ENCODE peak calls at places on chromosomes 13 and 19, in four cellular contexts. One of them, this sample, is unnamed.

GRCh38 chr19:51712461-51713081 is 11.2 kb downstream of the HAS1 start:
- DNase-seq in H9: peak
- DNase-seq in NCI-H460: no peak
- DNase-seq in Calu3: peak
- DNase-seq in this sample: no peak

GRCh38 chr13:79528356-79528755 is 47.4 kb downstream of the NDFIP2 start:
- DNase-seq in H9: no peak
- DNase-seq in Calu3: no peak
- DNase-seq in NCI-H460: no peak
- DNase-seq in this sample: no peak

GRCh38 chr19:14248578-14249011 is 42.6 kb upstream of the ADGRL1 start:
- DNase-seq in Calu3: no peak
- DNase-seq in H9: peak
- DNase-seq in NCI-H460: no peak
- DNase-seq in this sample: no peak

GRCh38 chr19:38264486-38265212 is at the start of gene SPINT2:
- DNase-seq in H9: peak
- DNase-seq in NCI-H460: no peak
- DNase-seq in Calu3: no peak
- DNase-seq in this sample: no peak

GRCh38 chr19:18155095-18156087 is 2.4 kb downstream of the PIK3R2 start:
- DNase-seq in Calu3: no peak
- DNase-seq in H9: no peak
- DNase-seq in NCI-H460: no peak
- DNase-seq in this sample: no peak

GRCh38 chr13:57624565-57625435 is 6.7 kb upstream of the PCDH17 start:
- DNase-seq in H9: peak
- DNase-seq in Calu3: peak
- DNase-seq in NCI-H460: peak
- DNase-seq in this sample: no peak

GRCh38 chr19:43300876-43301765 is 31.8 kb upstream of the PSG9 start:
- DNase-seq in NCI-H460: no peak
- DNase-seq in H9: no peak
- DNase-seq in Calu3: no peak
- DNase-seq in this sample: no peak

GRCh38 chr19:42282810-42283247 is 13.8 kb downstream of the CIC start:
- DNase-seq in NCI-H460: no peak
- DNase-seq in Calu3: no peak
- DNase-seq in H9: no peak
- DNase-seq in this sample: no peak

GRCh38 chr13:84816567-84817133 is 934.4 kb upstream of the SLITRK1 start:
- DNase-seq in NCI-H460: no peak
- DNase-seq in H9: no peak
- DNase-seq in Calu3: no peak
- DNase-seq in this sample: no peak

GRCh38 chr19:13163609-13164364 is 13.6 kb downstream of the IER2 start:
- DNase-seq in NCI-H460: peak
- DNase-seq in H9: peak
- DNase-seq in Calu3: peak
- DNase-seq in this sample: no peak